ENCODE peak calls at places on chromosomes 1 and 21, in seven cellular contexts. D is heart left ventricle, J is body of pancreas, X is stomach, H is suprapubic skin, Z is NB4, R is IMR-90. I is an unnamed sample.
A peak's percentile ranks its signal among the peaks of the same experiment; 100 is the strongest.

GRCh38 chr21:31671931-31672330 is 12.4 kb downstream of the SOD1 start:
- DNase-seq in D (no peak), J (no peak), X (no peak), H (no peak), Z (no peak), R (no peak), I (no peak)

GRCh38 chr1:10658396-10659066 is 137.9 kb downstream of the CASZ1 start:
- DNase-seq in D (no peak), J (no peak), X (no peak), H (no peak), Z (no peak), R (no peak), I (no peak)

GRCh38 chr1:66929289-66929688 is 4.5 kb downstream of the MIER1 start:
- DNase-seq in D (no peak), J (no peak), X (no peak), H (no peak), Z (peak; percentile 17), R (no peak), I (no peak)

GRCh38 chr1:58155418-58156123 is 391.0 kb downstream of the OMA1 start:
- DNase-seq in D (peak; percentile 64), J (no peak), X (no peak), H (no peak), Z (peak; percentile 62), R (no peak), I (no peak)

GRCh38 chr1:209422281-209422680 is 161.2 kb upstream of the CAMK1G start:
- DNase-seq in D (no peak), J (no peak), X (no peak), H (no peak), Z (no peak), R (no peak), I (peak; percentile 40)

GRCh38 chr21:35461700-35462099 is 412.6 kb upstream of the RUNX1 start:
- DNase-seq in D (no peak), J (no peak), X (no peak), H (no peak), Z (no peak), R (no peak), I (no peak)

GRCh38 chr1:243325305-243325890 is 69.6 kb downstream of the SDCCAG8 start:
- DNase-seq in D (no peak), J (no peak), X (no peak), H (no peak), Z (peak; percentile 68), R (peak; percentile 82), I (no peak)

GRCh38 chr1:176450526-176450925 is 12.4 kb upstream of the PAPPA2 start:
- DNase-seq in D (no peak), J (no peak), X (no peak), H (no peak), Z (no peak), R (no peak), I (no peak)

GRCh38 chr1:182811975-182812727 is 22.6 kb downstream of the NPL start:
- DNase-seq in D (no peak), J (no peak), X (no peak), H (no peak), Z (no peak), R (no peak), I (no peak)
- TF ChIP-seq CTCF in D (no peak), J (no peak), X (no peak), H (no peak), Z (no peak), R (no peak), I (no peak)

DNA sequence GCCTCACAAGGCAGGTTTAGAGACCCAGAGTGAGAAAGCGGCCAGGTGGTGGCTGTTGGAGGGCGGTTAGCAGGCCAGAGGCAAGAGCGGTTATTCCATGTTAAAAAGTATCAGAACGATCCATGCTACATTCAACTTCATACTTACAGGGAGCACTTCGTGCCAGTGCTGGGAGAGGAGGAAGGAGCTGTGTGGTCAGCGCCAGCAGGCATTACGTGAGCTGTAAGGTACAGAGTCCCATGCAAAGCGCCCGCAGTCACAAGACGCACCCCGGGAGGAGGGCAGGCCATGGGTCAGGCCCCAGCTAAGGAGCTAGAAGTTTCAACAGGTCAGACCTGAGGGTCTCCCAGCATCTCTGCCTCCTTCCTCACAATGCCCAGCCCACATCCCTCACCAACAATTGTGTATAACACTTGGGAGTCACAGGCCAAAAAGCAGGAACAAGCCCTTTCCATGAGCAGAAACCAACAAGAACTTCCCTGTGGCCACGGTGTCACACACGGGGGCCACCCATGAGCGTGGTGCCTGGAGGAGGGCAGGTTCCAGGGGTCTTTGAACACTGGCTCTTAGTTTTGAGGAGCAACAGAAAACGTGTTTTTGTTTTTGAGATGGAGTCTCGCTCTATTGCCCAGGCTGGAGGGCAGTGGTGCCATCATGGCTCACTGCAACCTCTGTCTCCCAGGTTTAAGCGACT is 21.8 kb upstream of the GPR153 start:
- DNase-seq in D (no peak), J (no peak), X (no peak), H (no peak), Z (no peak), R (no peak), I (no peak)
- TF ChIP-seq POLR2A in D (no peak), J (no peak), X (no peak), H (no peak), Z (no peak), R (no peak), I (no peak)

GRCh38 chr1:172742599-172743500 is 83.9 kb downstream of the FASLG start:
- DNase-seq in D (no peak), J (no peak), X (no peak), H (no peak), Z (peak; percentile 55), R (peak; percentile 51), I (no peak)
- TF ChIP-seq CTCF in D (peak; percentile 63), J (peak; percentile 81), X (no peak), H (peak; percentile 56), Z (peak; percentile 43), R (peak; percentile 79), I (no peak)

GRCh38 chr1:208243522-208243850 is 698 bp downstream of the PLXNA2 start:
- DNase-seq in D (peak; percentile 40), J (peak; percentile 27), X (no peak), H (no peak), Z (peak; percentile 40), R (no peak), I (no peak)

GRCh38 chr1:208245185-208245705 is 1.1 kb upstream of the PLXNA2 start:
- DNase-seq in D (peak; percentile 95), J (peak; percentile 96), X (peak; percentile 93), H (peak; percentile 93), Z (peak; percentile 89), R (peak; percentile 92), I (peak; percentile 97)

GRCh38 chr1:208244584-208244916 is 366 bp upstream of the PLXNA2 start:
- DNase-seq in D (no peak), J (no peak), X (no peak), H (no peak), Z (no peak), R (no peak), I (no peak)

GRCh38 chr1:208242829-208243521 is 1.2 kb downstream of the PLXNA2 start:
- DNase-seq in D (peak; percentile 43), J (peak; percentile 54), X (peak; percentile 53), H (peak; percentile 74), Z (peak; percentile 33), R (no peak), I (peak; percentile 81)

DNA sequence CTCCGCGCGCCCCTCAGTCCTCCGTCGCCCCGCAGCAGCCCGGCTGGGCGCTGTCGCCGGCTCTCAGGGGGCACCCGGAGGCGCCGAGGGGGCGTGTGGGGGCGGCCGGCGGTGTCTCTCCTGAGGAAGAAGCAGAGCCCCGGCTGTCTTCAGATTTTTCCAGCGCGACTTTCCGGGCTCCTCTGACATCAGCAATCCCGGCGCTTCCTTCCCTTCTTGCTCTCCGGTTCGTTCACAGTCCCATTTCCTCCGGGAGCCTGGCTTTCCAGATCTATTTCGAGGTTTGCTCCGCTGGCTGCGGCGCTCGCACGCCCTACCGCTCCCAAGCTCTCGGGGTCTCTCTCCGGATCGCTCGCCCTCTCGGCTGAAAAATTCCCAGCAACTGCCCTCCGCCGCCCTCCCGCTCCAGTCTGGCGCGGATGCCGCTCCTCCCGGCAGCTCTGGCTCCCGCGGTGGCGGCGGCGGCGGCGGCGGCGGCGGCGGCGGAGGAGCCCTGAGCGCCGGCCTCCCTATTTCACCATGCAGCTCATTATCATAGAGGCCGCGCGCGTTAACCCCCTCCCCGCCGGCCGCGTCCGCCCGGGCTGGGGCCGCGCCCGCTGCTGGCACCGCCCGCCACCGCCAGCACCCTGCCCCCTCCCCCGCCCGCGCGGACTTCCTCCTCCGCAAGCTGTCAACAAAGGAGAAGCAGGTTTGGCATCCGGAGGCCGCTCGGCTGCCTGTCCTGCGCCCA is at the start of gene PLXNA2:
- DNase-seq in D (peak; percentile 89), J (peak; percentile 91), X (peak; percentile 93), H (peak; percentile 93), Z (peak; percentile 89), R (peak; percentile 52), I (peak; percentile 96)
- TF ChIP-seq POLR2A in D (no peak), J (peak; percentile 80), X (peak; percentile 4), H (no peak), Z (no peak), R (no peak), I (no peak)

DNA sequence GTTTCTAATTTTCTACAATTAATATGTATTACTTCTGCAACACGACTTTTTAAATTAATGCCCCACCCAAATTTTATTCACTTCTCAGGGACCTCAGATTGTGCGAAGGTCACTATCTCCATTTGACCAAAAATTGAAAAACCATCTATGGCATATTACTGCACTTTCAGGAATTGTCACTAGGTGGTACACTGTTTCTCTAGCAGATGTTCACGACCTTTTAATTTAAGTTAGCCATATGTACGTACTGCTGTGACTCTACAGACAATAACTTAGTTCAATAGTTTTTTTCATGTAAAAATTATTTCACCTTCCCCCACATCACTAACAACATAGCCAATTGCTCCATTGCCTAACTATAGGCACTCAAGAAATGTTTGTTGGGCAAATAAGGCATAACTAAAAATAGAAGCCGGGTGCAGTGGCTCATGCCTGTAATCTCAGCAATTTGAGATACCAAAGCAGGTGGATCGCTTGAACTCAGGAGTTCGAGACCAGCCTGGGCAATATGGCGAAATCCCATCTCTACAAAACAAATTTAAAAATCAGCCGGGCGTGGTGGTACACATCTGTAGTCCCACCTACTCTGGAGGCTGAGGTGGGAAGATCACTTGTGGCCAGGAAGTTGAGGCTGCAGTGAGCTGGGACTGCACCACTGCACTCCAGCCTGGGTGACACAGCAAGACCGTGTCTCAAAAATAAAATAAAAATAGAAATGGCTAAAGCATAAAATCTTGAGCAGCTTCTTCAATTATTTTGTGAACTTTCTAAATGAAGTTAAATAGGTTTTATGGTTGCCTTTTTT is 75.7 kb upstream of the PKN2 start:
- DNase-seq in D (no peak), J (no peak), X (no peak), H (no peak), Z (peak; percentile 51), R (peak; percentile 37), I (no peak)
- TF ChIP-seq CTCF in D (peak; percentile 18), J (peak; percentile 39), X (no peak), H (peak; percentile 34), Z (peak; percentile 63), R (peak; percentile 57), I (no peak)

DNA sequence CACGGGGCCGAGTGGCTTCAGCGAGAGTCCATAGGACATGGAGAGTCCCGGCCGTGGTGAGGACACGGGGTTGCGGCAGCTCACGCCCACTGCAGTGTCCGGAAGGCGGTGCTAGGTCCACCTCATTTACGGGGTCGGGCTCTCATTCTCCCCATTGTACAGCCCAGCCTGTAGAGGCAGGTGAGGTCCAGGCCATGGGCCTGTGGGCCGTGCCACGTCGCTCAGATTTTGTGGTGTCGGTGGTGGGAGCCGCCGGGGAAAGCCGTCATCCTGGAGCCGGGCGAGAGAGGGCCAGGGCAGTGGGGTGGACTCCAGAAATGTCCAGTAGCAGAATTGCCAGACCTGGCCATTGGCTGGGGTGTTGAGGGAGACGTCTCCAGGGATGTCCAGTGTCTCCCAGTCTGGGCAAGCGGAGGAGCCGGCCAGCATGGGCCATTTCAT is 59.4 kb downstream of the PRKCZ start:
- DNase-seq in D (no peak), J (no peak), X (no peak), H (no peak), Z (no peak), R (no peak), I (no peak)
- TF ChIP-seq POLR2A in D (no peak), J (no peak), X (no peak), H (no peak), Z (no peak), R (no peak), I (no peak)

I was measured in lower leg skin.